ENCODE peak calls at places on chromosomes 6 and 20, in eight cellular contexts. M, Z, H, W, R, E, Q and K are unnamed samples.

GRCh38 chr6:151096255-151096612 is 143.5 kb upstream of the AKAP12 start:
- DNase-seq in M (no peak), Z (no peak), H (no peak), W (no peak), R (no peak), E (no peak), Q (no peak), K (no peak)

GRCh38 chr6:35088281-35089215 is 52.6 kb downstream of the TCP11 start:
- DNase-seq in M (no peak), Z (no peak), H (no peak), W (no peak), R (no peak), E (no peak), Q (no peak), K (no peak)

GRCh38 chr6:158797331-158798202 is 21.6 kb downstream of the EZR start:
- DNase-seq in M (no peak), Z (no peak), H (no peak), W (no peak), R (no peak), E (peak; percentile 57), Q (no peak), K (no peak)

GRCh38 chr20:13430346-13431002 is 208.3 kb downstream of the TASP1 start:
- DNase-seq in M (peak; percentile 3), Z (peak; percentile 49), H (no peak), W (no peak), R (no peak), E (peak; percentile 31), Q (no peak), K (no peak)

GRCh38 chr20:59583428-59584277 is 20.7 kb upstream of the PHACTR3 start:
- DNase-seq in M (no peak), Z (no peak), H (no peak), W (no peak), R (no peak), E (no peak), Q (no peak), K (no peak)

GRCh38 chr6:110814488-110815259 is 595 bp downstream of the CDK19 start:
- DNase-seq in M (peak; percentile 82), Z (peak; percentile 76), H (peak; percentile 54), W (peak; percentile 23), R (no peak), E (peak; percentile 45), Q (peak; percentile 35), K (peak; percentile 4)

GRCh38 chr6:107021786-107022185 is 6.2 kb upstream of the MTRES1 start:
- DNase-seq in M (no peak), Z (no peak), H (no peak), W (no peak), R (no peak), E (no peak), Q (no peak), K (no peak)

GRCh38 chr6:158086054-158086705 is 81.9 kb downstream of the SERAC1 start:
- DNase-seq in M (peak; percentile 39), Z (no peak), H (no peak), W (no peak), R (no peak), E (peak; percentile 81), Q (no peak), K (no peak)

GRCh38 chr6:163137504-163137903 is 277.0 kb upstream of the QKI start:
- DNase-seq in M (no peak), Z (no peak), H (no peak), W (no peak), R (no peak), E (no peak), Q (no peak), K (no peak)

GRCh38 chr20:3330046-3330741 is 77.3 kb downstream of the DNAAF9 start:
- DNase-seq in M (no peak), Z (no peak), H (no peak), W (no peak), R (no peak), E (no peak), Q (no peak), K (no peak)

GRCh38 chr6:166333172-166333995 is 9.0 kb downstream of the SFT2D1 start:
- DNase-seq in M (peak; percentile 75), Z (no peak), H (no peak), W (no peak), R (no peak), E (no peak), Q (peak; percentile 4), K (no peak)

GRCh38 chr6:4776493-4776966 is 326 bp downstream of the CDYL start:
- DNase-seq in M (peak; percentile 72), Z (peak; percentile 52), H (no peak), W (peak; percentile 65), R (no peak), E (peak; percentile 33), Q (peak; percentile 28), K (no peak)

GRCh38 chr6:148760568-148761531 is 14.0 kb downstream of the UST start:
- DNase-seq in M (peak; percentile 39), Z (peak; percentile 54), H (peak; percentile 41), W (peak; percentile 17), R (peak; percentile 36), E (peak; percentile 94), Q (peak; percentile 36), K (no peak)

GRCh38 chr20:58019027-58019849 is 209.2 kb downstream of the ANKRD60 start:
- DNase-seq in M (no peak), Z (no peak), H (no peak), W (peak; percentile 72), R (no peak), E (peak; percentile 87), Q (no peak), K (no peak)

GRCh38 chr6:169887529-169888140 is 136.2 kb downstream of the ERMARD start:
- DNase-seq in M (no peak), Z (no peak), H (no peak), W (no peak), R (no peak), E (no peak), Q (no peak), K (no peak)

GRCh38 chr6:89035252-89036106 is 45.1 kb upstream of the PNRC1 start:
- DNase-seq in M (no peak), Z (no peak), H (peak; percentile 83), W (peak; percentile 48), R (peak; percentile 93), E (peak; percentile 91), Q (no peak), K (peak; percentile 91)

GRCh38 chr6:98844244-98845161 is 10.1 kb downstream of the POU3F2 start:
- DNase-seq in M (no peak), Z (no peak), H (no peak), W (no peak), R (no peak), E (no peak), Q (no peak), K (no peak)

GRCh38 chr6:115570326-115570725 is 490.4 kb downstream of the FRK start:
- DNase-seq in M (no peak), Z (no peak), H (no peak), W (no peak), R (no peak), E (peak; percentile 40), Q (no peak), K (no peak)

GRCh38 chr6:70112686-70113570 is 190.0 kb downstream of the COL9A1 start:
- DNase-seq in M (no peak), Z (no peak), H (no peak), W (no peak), R (no peak), E (no peak), Q (no peak), K (no peak)

GRCh38 chr20:16036331-16036730 is 536.9 kb downstream of the KIF16B start:
- DNase-seq in M (no peak), Z (no peak), H (no peak), W (no peak), R (no peak), E (no peak), Q (no peak), K (no peak)

GRCh38 chr6:87573307-87574024 is 16.3 kb downstream of the RARS2 start:
- DNase-seq in M (no peak), Z (no peak), H (no peak), W (no peak), R (no peak), E (no peak), Q (no peak), K (no peak)

GRCh38 chr6:130435181-130435580 is 69.4 kb downstream of the TMEM200A start:
- DNase-seq in M (no peak), Z (no peak), H (no peak), W (no peak), R (no peak), E (no peak), Q (no peak), K (no peak)

GRCh38 chr20:24992420-24993205 is at the start of gene APMAP:
- DNase-seq in M (peak; percentile 95), Z (peak; percentile 98), H (peak; percentile 96), W (peak; percentile 92), R (peak; percentile 96), E (peak; percentile 89), Q (peak; percentile 97), K (peak; percentile 91)

GRCh38 chr6:116332096-116332495 is 38.7 kb upstream of the DSE start:
- DNase-seq in M (no peak), Z (no peak), H (no peak), W (no peak), R (no peak), E (no peak), Q (no peak), K (no peak)

GRCh38 chr6:167855825-167856425 is 29.2 kb downstream of the AFDN start:
- DNase-seq in M (no peak), Z (no peak), H (no peak), W (no peak), R (no peak), E (peak; percentile 96), Q (no peak), K (peak; percentile 74)

GRCh38 chr6:6804843-6805680 is 216.5 kb downstream of the LY86 start:
- DNase-seq in M (no peak), Z (no peak), H (no peak), W (no peak), R (no peak), E (no peak), Q (no peak), K (no peak)

GRCh38 chr6:161254754-161255253 is 19.1 kb downstream of the AGPAT4 start:
- DNase-seq in M (no peak), Z (no peak), H (no peak), W (no peak), R (no peak), E (peak; percentile 46), Q (no peak), K (no peak)

GRCh38 chr6:55882731-55883595 is 7.6 kb upstream of the BMP5 start:
- DNase-seq in M (no peak), Z (no peak), H (no peak), W (no peak), R (no peak), E (peak; percentile 83), Q (no peak), K (peak; percentile 83)

GRCh38 chr20:48632825-48633619 is 194.8 kb downstream of the PREX1 start:
- DNase-seq in M (no peak), Z (no peak), H (no peak), W (no peak), R (no peak), E (no peak), Q (no peak), K (no peak)

GRCh38 chr6:38078671-38079070 is 259.1 kb downstream of the ZFAND3 start:
- DNase-seq in M (no peak), Z (no peak), H (no peak), W (no peak), R (no peak), E (no peak), Q (no peak), K (no peak)

GRCh38 chr6:164185342-164185920 is 770.9 kb downstream of the QKI start:
- DNase-seq in M (no peak), Z (no peak), H (no peak), W (no peak), R (no peak), E (no peak), Q (no peak), K (no peak)

GRCh38 chr20:7459123-7459522 is 481.1 kb downstream of the HAO1 start:
- DNase-seq in M (no peak), Z (no peak), H (no peak), W (no peak), R (no peak), E (peak; percentile 37), Q (no peak), K (no peak)

GRCh38 chr6:136410201-136411027 is 120.8 kb upstream of the BCLAF1 start:
- DNase-seq in M (peak; percentile 42), Z (no peak), H (no peak), W (no peak), R (no peak), E (peak; percentile 44), Q (no peak), K (no peak)

GRCh38 chr20:33875055-33875454 is 63.9 kb downstream of the CHMP4B start:
- DNase-seq in M (peak; percentile 62), Z (no peak), H (no peak), W (no peak), R (no peak), E (no peak), Q (no peak), K (no peak)